ENCODE peak calls at places on chromosomes 1 and 21, in seven cellular contexts. E is ovary, Z is transverse colon, Y is upper lobe of left lung, D is tibial nerve, V is A549, R is stomach. W is an unnamed sample.

GRCh38 chr21:21715286-21715969 is 717.2 kb downstream of the NCAM2 start:
- DNase-seq in E (no peak), Z (no peak), Y (no peak), D (no peak), V (no peak), R (no peak), W (no peak)

GRCh38 chr1:186828612-186829542 is at the start of gene PLA2G4A:
- DNase-seq in E (peak), Z (peak), Y (no peak), D (peak), V (peak), R (peak), W (no peak)

GRCh38 chr21:46116846-46117585 is 19.1 kb downstream of the COL6A2 start:
- DNase-seq in E (peak), Z (peak), Y (peak), D (no peak), V (no peak), R (no peak), W (peak)

GRCh38 chr1:201488817-201489581 is 17.9 kb downstream of the CSRP1 start:
- DNase-seq in E (peak), Z (no peak), Y (no peak), D (peak), V (peak), R (no peak), W (no peak)

GRCh38 chr1:116988908-116989307 is 12.7 kb upstream of the CD101 start:
- DNase-seq in E (no peak), Z (peak), Y (no peak), D (no peak), V (no peak), R (no peak), W (no peak)

GRCh38 chr1:27402349-27402754 is 9.9 kb downstream of the GPR3 start:
- DNase-seq in E (peak), Z (peak), Y (no peak), D (peak), V (peak), R (peak), W (peak)

GRCh38 chr1:172208635-172209034 is 211.8 kb upstream of the C1orf105 start:
- DNase-seq in E (no peak), Z (no peak), Y (no peak), D (no peak), V (no peak), R (no peak), W (no peak)

GRCh38 chr1:165527673-165528072 is 16.1 kb upstream of the LRRC52 start:
- DNase-seq in E (no peak), Z (no peak), Y (no peak), D (no peak), V (no peak), R (no peak), W (no peak)

GRCh38 chr1:190474587-190475305 is 2.9 kb downstream of the BRINP3 start:
- DNase-seq in E (no peak), Z (peak), Y (no peak), D (no peak), V (no peak), R (no peak), W (no peak)

GRCh38 chr1:15177710-15178166 is 24.2 kb downstream of the TMEM51 start:
- DNase-seq in E (no peak), Z (no peak), Y (no peak), D (no peak), V (no peak), R (no peak), W (no peak)

GRCh38 chr1:10724052-10724494 is 72.4 kb downstream of the CASZ1 start:
- DNase-seq in E (no peak), Z (peak), Y (no peak), D (no peak), V (peak), R (peak), W (no peak)

GRCh38 chr1:207903053-207903452 is 7.9 kb downstream of the CD34 start:
- DNase-seq in E (peak), Z (no peak), Y (no peak), D (no peak), V (no peak), R (no peak), W (no peak)

GRCh38 chr21:32514275-32515055 is 70.9 kb downstream of the TCP10L start:
- DNase-seq in E (peak), Z (no peak), Y (no peak), D (no peak), V (no peak), R (no peak), W (no peak)

GRCh38 chr1:205374205-205375078 is 17.7 kb upstream of the KLHDC8A start:
- DNase-seq in E (no peak), Z (no peak), Y (no peak), D (no peak), V (peak), R (no peak), W (no peak)

GRCh38 chr1:202438393-202439174 is 90.1 kb downstream of the PPP1R12B start:
- DNase-seq in E (no peak), Z (no peak), Y (peak), D (no peak), V (no peak), R (no peak), W (no peak)

GRCh38 chr21:15051652-15052554 is 12.9 kb downstream of the NRIP1 start:
- DNase-seq in E (no peak), Z (peak), Y (no peak), D (no peak), V (peak), R (no peak), W (no peak)

GRCh38 chr21:14554948-14555347 is 8.8 kb upstream of the SAMSN1 start:
- DNase-seq in E (no peak), Z (no peak), Y (no peak), D (no peak), V (no peak), R (no peak), W (no peak)

GRCh38 chr1:19441048-19441447 is 44.3 kb downstream of the CAPZB start:
- DNase-seq in E (no peak), Z (no peak), Y (no peak), D (no peak), V (no peak), R (no peak), W (no peak)

GRCh38 chr1:96259399-96259798 is 462.2 kb upstream of the PTBP2 start:
- DNase-seq in E (no peak), Z (no peak), Y (no peak), D (no peak), V (no peak), R (no peak), W (no peak)

GRCh38 chr1:205255941-205256780 is 28.4 kb downstream of the TMCC2 start:
- DNase-seq in E (peak), Z (peak), Y (no peak), D (peak), V (peak), R (peak), W (peak)

GRCh38 chr1:36143424-36143823 is 5.9 kb downstream of the TRAPPC3 start:
- DNase-seq in E (no peak), Z (no peak), Y (no peak), D (no peak), V (no peak), R (no peak), W (no peak)

GRCh38 chr1:94379615-94380014 is 38.6 kb upstream of the ABCD3 start:
- DNase-seq in E (no peak), Z (peak), Y (no peak), D (no peak), V (no peak), R (no peak), W (no peak)

GRCh38 chr1:20100632-20101355 is 18.5 kb downstream of the PLA2G2D start:
- DNase-seq in E (peak), Z (peak), Y (peak), D (peak), V (peak), R (peak), W (no peak)

GRCh38 chr21:17146426-17146825 is 366.4 kb upstream of the CXADR start:
- DNase-seq in E (no peak), Z (no peak), Y (no peak), D (no peak), V (no peak), R (no peak), W (no peak)

GRCh38 chr1:158022554-158023278 is 29.3 kb downstream of the KIRREL1 start:
- DNase-seq in E (peak), Z (no peak), Y (no peak), D (peak), V (no peak), R (no peak), W (no peak)

GRCh38 chr1:41662656-41663437 is 178.4 kb upstream of the EDN2 start:
- DNase-seq in E (peak), Z (peak), Y (peak), D (no peak), V (peak), R (no peak), W (no peak)

GRCh38 chr1:33358771-33359503 is 38.0 kb upstream of the A3GALT2 start:
- DNase-seq in E (no peak), Z (no peak), Y (no peak), D (no peak), V (no peak), R (no peak), W (no peak)

GRCh38 chr1:17161137-17161700 is 42.0 kb upstream of the PADI2 start:
- DNase-seq in E (no peak), Z (no peak), Y (no peak), D (no peak), V (no peak), R (no peak), W (no peak)

GRCh38 chr1:179954494-179955317 is at the start of gene CEP350:
- DNase-seq in E (peak), Z (peak), Y (peak), D (peak), V (peak), R (peak), W (peak)
- H3K27ac ChIP-seq in E (peak), Z (peak), Y (peak), D (peak), V (peak), R (peak), W (peak)

GRCh38 chr1:109255097-109255651 is 5.8 kb downstream of the CELSR2 start:
- DNase-seq in E (no peak), Z (no peak), Y (no peak), D (no peak), V (no peak), R (no peak), W (no peak)

GRCh38 chr1:109252893-109253802 is 3.8 kb downstream of the CELSR2 start:
- DNase-seq in E (no peak), Z (peak), Y (no peak), D (no peak), V (no peak), R (no peak), W (no peak)

GRCh38 chr1:109255673-109256072 is 6.3 kb downstream of the CELSR2 start:
- DNase-seq in E (no peak), Z (no peak), Y (no peak), D (no peak), V (no peak), R (no peak), W (no peak)

GRCh38 chr1:109254621-109255096 is 5.3 kb downstream of the CELSR2 start:
- DNase-seq in E (no peak), Z (no peak), Y (no peak), D (no peak), V (peak), R (no peak), W (no peak)

DNA sequence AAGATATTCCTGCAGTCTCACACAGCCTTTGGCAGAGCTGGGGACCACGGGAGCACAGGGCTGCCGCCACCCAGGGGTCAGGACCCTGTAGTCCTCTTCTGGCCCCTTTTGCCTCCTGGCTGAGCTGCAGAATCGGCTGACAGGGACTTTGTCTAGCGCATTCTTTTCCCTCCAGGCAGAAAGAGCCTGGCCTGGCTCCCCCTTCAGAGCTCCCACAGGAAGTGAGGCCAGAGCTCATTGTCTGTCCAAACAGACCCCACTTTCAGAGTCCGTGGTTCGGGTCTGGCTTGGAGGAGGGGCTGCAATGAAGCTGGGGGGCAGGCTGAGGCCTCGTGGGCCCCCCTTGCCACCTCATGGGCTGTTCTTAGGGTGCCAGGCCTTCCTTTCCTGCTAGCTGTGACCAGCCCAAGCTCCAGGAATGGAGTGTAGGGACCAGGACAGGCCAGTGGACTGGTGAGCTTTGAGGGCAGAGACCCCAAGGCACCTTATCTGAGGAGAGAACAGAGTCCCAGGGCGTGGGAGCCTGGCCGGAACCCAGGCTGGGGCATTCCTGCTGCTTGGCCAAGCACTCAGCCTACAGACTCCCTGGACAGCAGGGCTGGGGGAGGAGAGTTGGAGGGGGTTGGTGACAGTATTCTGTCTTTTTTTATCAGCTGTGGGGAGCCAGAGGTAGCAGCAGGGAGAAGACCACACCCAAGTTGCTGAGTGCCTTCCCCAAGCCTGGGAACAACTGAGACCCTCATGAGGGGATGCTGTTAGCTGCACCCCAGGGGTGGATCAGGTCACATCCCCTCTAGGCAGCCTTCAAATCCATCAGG is 4.7 kb downstream of the CELSR2 start:
- DNase-seq in E (no peak), Z (no peak), Y (no peak), D (no peak), V (no peak), R (no peak), W (no peak)
- TF ChIP-seq EP300 in E (no peak), Z (no peak), Y (no peak), D (no peak), V (no peak), R (no peak), W (no peak)

DNA sequence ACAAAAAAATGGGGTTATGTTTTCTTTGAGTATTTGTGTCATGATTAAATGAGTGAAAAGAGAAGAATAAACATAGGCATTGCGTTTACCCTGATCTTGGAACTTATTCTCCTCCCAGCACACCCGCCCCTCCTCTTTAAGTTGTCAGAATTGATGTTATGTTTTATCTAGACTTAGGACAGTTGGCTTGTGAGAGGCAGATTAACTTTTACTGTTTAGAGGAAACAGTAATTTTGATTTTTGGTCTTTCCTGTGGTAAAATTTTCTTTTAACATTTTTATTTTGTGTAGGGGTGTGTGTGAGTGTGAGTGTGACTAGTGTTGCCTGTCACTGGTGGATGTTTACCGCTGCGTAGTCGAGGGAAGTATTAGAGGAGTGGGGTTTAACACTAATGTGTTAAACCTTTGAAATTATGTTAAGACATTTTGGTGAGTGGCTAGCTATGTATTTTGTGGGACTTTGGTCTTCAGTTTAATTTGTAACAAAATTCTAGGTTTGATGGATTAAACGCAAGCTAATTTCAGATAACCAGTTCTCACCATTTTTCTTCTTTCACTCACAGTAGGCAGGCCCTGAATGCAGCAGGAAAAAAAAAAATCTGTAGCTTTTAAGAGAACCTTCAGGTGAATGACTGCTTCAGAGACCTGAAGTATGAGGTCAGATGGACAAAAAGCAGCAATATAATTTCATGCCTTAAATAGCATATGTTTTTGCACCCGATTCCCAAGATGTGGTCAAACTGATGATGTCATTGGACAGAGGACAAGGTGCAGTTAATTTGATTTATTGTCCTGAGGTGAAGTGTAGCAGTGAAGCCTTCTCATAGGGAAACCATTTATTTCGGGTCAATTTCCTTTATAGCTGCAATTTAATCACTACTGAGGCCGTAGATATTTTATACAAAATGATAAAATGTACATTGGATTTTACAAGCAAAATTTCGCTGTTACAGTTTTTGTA is 2.7 kb downstream of the POU2F1 start:
- DNase-seq in E (no peak), Z (no peak), Y (no peak), D (no peak), V (peak), R (no peak), W (no peak)
- H3K27ac ChIP-seq in E (peak), Z (peak), Y (peak), D (peak), V (no peak), R (peak), W (peak)

GRCh38 chr1:50894340-50894739 is 65.7 kb downstream of the FAF1 start:
- DNase-seq in E (no peak), Z (no peak), Y (no peak), D (no peak), V (no peak), R (no peak), W (no peak)

GRCh38 chr1:50898773-50899172 is 61.3 kb downstream of the FAF1 start:
- DNase-seq in E (no peak), Z (no peak), Y (no peak), D (no peak), V (no peak), R (no peak), W (no peak)

DNA sequence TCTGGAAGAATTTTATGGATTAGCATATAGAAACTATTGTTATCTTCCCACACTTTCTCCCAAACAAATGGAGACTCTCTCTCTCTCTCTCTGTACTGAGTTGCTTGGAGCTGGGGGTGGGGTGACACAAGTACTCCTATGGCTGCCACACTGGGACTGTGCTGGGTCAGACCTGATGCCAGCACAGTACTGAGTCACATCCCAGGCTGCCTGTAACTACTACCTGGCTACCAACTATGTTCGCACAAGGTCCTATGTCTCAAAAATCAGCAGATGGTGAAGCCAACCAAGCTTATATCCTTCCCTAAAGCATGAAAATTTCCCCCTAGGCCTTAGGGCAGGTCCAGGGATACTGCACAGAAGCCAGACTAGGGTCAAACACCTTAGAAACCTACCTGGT is 66.6 kb downstream of the FAF1 start:
- DNase-seq in E (no peak), Z (no peak), Y (no peak), D (no peak), V (no peak), R (no peak), W (no peak)
- TF ChIP-seq EP300 in E (no peak), Z (no peak), Y (no peak), D (no peak), V (no peak), R (no peak), W (no peak)

W was measured in suprapubic skin.